ENCODE peak calls at places on chromosomes 4 and X, in four cellular contexts. E is right atrium auricular region, C is heart left ventricle, B is left ventricle myocardium inferior. W is an unnamed sample. For H3K9me3, the result is how much of the 10 kb centered on the place peaks cover.

GRCh38 chr4:82900016-82900334 is 560 bp upstream of the THAP9 start:
- DNase-seq in B (no peak), E (no peak), C (no peak), W (no peak)

GRCh38 chr4:144709159-144709558 is 63.2 kb downstream of the HHIP start:
- DNase-seq in E (no peak), C (no peak), B (no peak), W (no peak)

GRCh38 chr4:6123116-6123515 is 77.2 kb downstream of the JAKMIP1 start:
- DNase-seq in C (no peak), B (no peak), E (no peak), W (no peak)

GRCh38 chr4:185535818-185536729 is 767 bp upstream of the PDLIM3 start:
- DNase-seq in E (peak), C (peak), B (peak), W (no peak)

GRCh38 chr4:140233811-140234696 is 80.1 kb upstream of the MAML3 start:
- DNase-seq in C (no peak), E (no peak), B (no peak), W (no peak)

GRCh38 chr4:184792950-184793555 is 32.7 kb downstream of the ACSL1 start:
- DNase-seq in C (no peak), B (no peak), E (no peak), W (no peak)

GRCh38 chr4:105059337-105059736 is 87.3 kb upstream of the TET2 start:
- DNase-seq in C (no peak), E (no peak), B (no peak), W (no peak)

GRCh38 chrX:150012647-150013046 is 74.4 kb upstream of the EOLA2 start:
- DNase-seq in E (no peak), B (no peak), C (no peak), W (no peak)

GRCh38 chrX:83185010-83185409 is 323.1 kb upstream of the POU3F4 start:
- DNase-seq in C (no peak), E (no peak), B (no peak), W (no peak)
- H3K9me3 ChIP-seq in C (under half), E (under half), B (under half), W (under half)

GRCh38 chrX:105463483-105463882 is 243.0 kb upstream of the TEX13A start:
- DNase-seq in B (no peak), C (no peak), E (no peak), W (no peak)

GRCh38 chrX:105460366-105460765 is 239.9 kb upstream of the TEX13A start:
- DNase-seq in B (no peak), C (no peak), E (no peak), W (no peak)

GRCh38 chrX:105461013-105461412 is 240.5 kb upstream of the TEX13A start:
- DNase-seq in B (no peak), E (no peak), C (no peak), W (no peak)

GRCh38 chrX:105462191-105462590 is 241.7 kb upstream of the TEX13A start:
- DNase-seq in B (no peak), C (no peak), E (no peak), W (no peak)

GRCh38 chrX:105464611-105465010 is 244.1 kb upstream of the TEX13A start:
- DNase-seq in B (no peak), C (no peak), E (no peak), W (no peak)
- H3K9me3 ChIP-seq in B (under half), C (under half), E (under half), W (under half)

DNA sequence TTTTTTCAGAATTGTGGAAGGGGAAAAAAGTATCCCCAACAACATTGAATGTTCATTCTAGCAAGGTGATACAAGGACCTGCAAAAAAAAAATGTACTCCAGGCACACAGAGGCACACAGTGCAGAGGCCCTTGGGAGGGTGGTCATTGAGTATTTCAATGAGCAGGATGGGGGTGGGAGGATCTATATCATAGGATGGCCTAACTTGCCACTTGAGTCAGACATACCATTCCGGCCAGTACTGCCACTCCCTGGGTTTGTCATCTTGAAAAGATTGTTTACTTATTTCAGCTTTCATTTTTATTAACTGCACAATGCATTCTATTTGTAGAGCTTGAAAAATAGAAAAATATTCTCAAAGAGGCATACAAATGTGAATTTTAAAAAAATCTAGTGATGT is 18.7 kb downstream of the ZNF595 start:
- DNase-seq in B (no peak), C (no peak), E (no peak), W (no peak)
- H3K9me3 ChIP-seq in B (half or more), C (half or more), E (under half), W (under half)

DNA sequence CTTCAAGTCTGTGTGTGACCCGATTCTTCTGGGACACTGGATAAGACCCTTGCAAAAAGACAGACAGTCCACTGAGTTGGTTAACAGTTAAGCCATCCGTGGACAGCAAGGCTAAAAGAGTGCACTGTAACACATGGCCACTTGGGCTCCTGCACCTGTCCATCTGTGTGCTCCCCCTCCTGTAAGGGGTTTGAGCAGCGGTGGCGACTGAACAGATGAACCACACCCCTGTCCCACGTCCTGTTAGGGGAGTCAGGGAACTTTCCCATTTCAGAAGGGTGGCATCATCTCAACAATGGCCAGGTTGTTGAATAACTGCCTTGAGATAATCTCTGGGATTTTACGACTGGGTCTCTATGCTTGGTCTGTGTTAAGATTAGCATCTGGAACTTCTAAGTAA is 178.6 kb downstream of the GRXCR1 start:
- DNase-seq in C (no peak), E (no peak), B (no peak), W (no peak)
- H3K9me3 ChIP-seq in C (under half), E (under half), B (under half), W (under half)

GRCh38 chr4:160224049-160224448 is 1121.2 kb downstream of the RAPGEF2 start:
- DNase-seq in B (no peak), C (no peak), E (no peak), W (no peak)
- H3K9me3 ChIP-seq in B (under half), C (under half), E (under half), W (under half)

GRCh38 chr4:15792974-15793373 is 14.8 kb downstream of the CD38 start:
- DNase-seq in E (no peak), C (no peak), B (no peak), W (no peak)
- H3K9me3 ChIP-seq in E (under half), C (under half), B (under half), W (under half)

GRCh38 chrX:131521824-131522223 is 22.1 kb upstream of the OR13H1 start:
- DNase-seq in E (no peak), C (no peak), B (no peak), W (no peak)
- H3K9me3 ChIP-seq in E (under half), C (under half), B (under half), W (under half)

GRCh38 chrX:68570598-68570997 is 71.7 kb downstream of the YIPF6 start:
- DNase-seq in B (no peak), C (no peak), E (no peak), W (no peak)
- H3K9me3 ChIP-seq in B (under half), C (under half), E (under half), W (under half)